ENCODE peak calls at places on chromosomes 16 and 17, in four cellular contexts. K is iPS-NIHi11; V is CD4-positive, alpha-beta memory T cell; J is ovary. S is an unnamed sample.

GRCh38 chr17:8468109-8468508 is 32.4 kb downstream of the NDEL1 start:
- DNase-seq in V (no peak), J (no peak), K (no peak), S (no peak)

GRCh38 chr16:20383106-20384029 is 21.2 kb downstream of the PDILT start:
- DNase-seq in J (peak; percentile 38), V (no peak), K (peak; percentile 81), S (peak; percentile 13)

GRCh38 chr17:7014261-7014994 is 2.0 kb downstream of the RNASEK start:
- DNase-seq in V (peak; percentile 99), K (peak; percentile 94), J (peak; percentile 98), S (peak; percentile 98)

GRCh38 chr16:5502944-5503343 is 405.3 kb upstream of the EEF2KMT start:
- DNase-seq in K (no peak), V (no peak), J (no peak), S (no peak)

GRCh38 chr17:39650121-39650579 is 13.2 kb downstream of the STARD3 start:
- DNase-seq in K (no peak), V (no peak), J (no peak), S (no peak)

GRCh38 chr16:82892327-82892726 is 265.6 kb downstream of the CDH13 start:
- DNase-seq in J (no peak), K (no peak), V (no peak), S (no peak)

GRCh38 chr17:57612202-57613071 is 132.7 kb downstream of the CCDC182 start:
- DNase-seq in K (peak; percentile 73), J (no peak), V (peak; percentile 74), S (peak; percentile 60)

GRCh38 chr17:5399767-5400166 is 19.7 kb downstream of the NUP88 start:
- DNase-seq in K (no peak), V (no peak), J (no peak), S (no peak)

GRCh38 chr17:80827646-80828643 is 163.7 kb upstream of the CHMP6 start:
- DNase-seq in J (no peak), K (peak; percentile 59), V (peak; percentile 19), S (no peak)

GRCh38 chr17:60623415-60623814 is 23.4 kb downstream of the PPM1D start:
- DNase-seq in J (no peak), V (no peak), K (no peak), S (no peak)

GRCh38 chr17:64984776-64985521 is 65.7 kb upstream of the LRRC37A3 start:
- DNase-seq in V (peak; percentile 94), K (no peak), J (no peak), S (peak; percentile 81)

GRCh38 chr17:55168970-55169687 is 95.6 kb upstream of the HLF start:
- DNase-seq in J (no peak), V (no peak), K (no peak), S (no peak)

GRCh38 chr17:61561354-61561753 is 29.7 kb downstream of the NACA2 start:
- DNase-seq in V (no peak), J (no peak), K (no peak), S (no peak)

GRCh38 chr16:67235816-67236547 is 9.1 kb downstream of the TMEM208 start:
- DNase-seq in K (no peak), V (peak; percentile 90), J (no peak), S (peak; percentile 81)

GRCh38 chr16:50215680-50216079 is 50.7 kb upstream of the ADCY7 start:
- DNase-seq in K (no peak), V (no peak), J (no peak), S (no peak)

GRCh38 chr17:6555331-6556120 is 829 bp downstream of the PITPNM3 start:
- DNase-seq in V (no peak), K (peak; percentile 64), J (peak; percentile 51), S (no peak)

GRCh38 chr16:69396187-69397061 is 10.6 kb upstream of the TERF2 start:
- DNase-seq in J (peak; percentile 68), V (peak; percentile 76), K (peak; percentile 66), S (peak; percentile 58)

GRCh38 chr16:14240216-14240843 is 169.2 kb downstream of the MRTFB start:
- DNase-seq in K (no peak), V (no peak), J (peak; percentile 42), S (no peak)

GRCh38 chr17:75118307-75118706 is 8.5 kb downstream of the ARMC7 start:
- DNase-seq in V (no peak), J (no peak), K (no peak), S (no peak)

GRCh38 chr16:31474173-31474714 is 2.3 kb downstream of the TGFB1I1 start:
- DNase-seq in J (no peak), K (no peak), V (no peak), S (no peak)

GRCh38 chr17:60519795-60520194 is 6.2 kb downstream of the APPBP2 start:
- DNase-seq in K (no peak), V (no peak), J (no peak), S (no peak)

GRCh38 chr17:29590261-29590978 is 972 bp upstream of the GIT1 start:
- DNase-seq in V (no peak), J (peak; percentile 28), K (no peak), S (no peak)

GRCh38 chr17:8254881-8255280 is 5.8 kb downstream of the PFAS start:
- DNase-seq in V (no peak), J (no peak), K (no peak), S (no peak)

GRCh38 chr16:85750827-85751641 is at the start of gene C16orf74:
- DNase-seq in J (peak; percentile 31), V (no peak), K (peak; percentile 87), S (no peak)

GRCh38 chr16:75121949-75122568 is 5.5 kb upstream of the LDHD start:
- DNase-seq in V (no peak), K (no peak), J (no peak), S (no peak)

GRCh38 chr17:64492481-64493109 is 4.3 kb downstream of the POLG2 start:
- DNase-seq in K (no peak), J (no peak), V (peak; percentile 60), S (peak; percentile 51)

GRCh38 chr17:3773511-3773910 is 27.5 kb downstream of the ITGAE start:
- DNase-seq in K (no peak), J (no peak), V (no peak), S (no peak)

GRCh38 chr16:15897834-15898254 is 9.4 kb upstream of the CEP20 start:
- DNase-seq in J (no peak), V (no peak), K (no peak), S (no peak)

GRCh38 chr17:82449136-82449882 is 1.2 kb downstream of the CYBC1 start:
- DNase-seq in V (peak; percentile 93), J (no peak), K (peak; percentile 49), S (peak; percentile 79)

GRCh38 chr17:21089145-21089544 is 37.6 kb upstream of the DHRS7B start:
- DNase-seq in V (no peak), K (no peak), J (no peak), S (no peak)

GRCh38 chr16:87581867-87582220 is 20.5 kb upstream of the JPH3 start:
- DNase-seq in V (no peak), K (peak; percentile 31), J (peak; percentile 94), S (no peak)

GRCh38 chr17:4307179-4307930 is 43.6 kb upstream of the ANKFY1 start:
- DNase-seq in K (peak; percentile 29), J (no peak), V (no peak), S (no peak)

GRCh38 chr16:84986102-84986501 is 25.2 kb downstream of the ZDHHC7 start:
- DNase-seq in V (no peak), K (no peak), J (no peak), S (no peak)

GRCh38 chr17:20010099-20010863 is 1.1 kb downstream of the SPECC1 start:
- DNase-seq in J (peak; percentile 51), K (peak; percentile 26), V (peak; percentile 41), S (peak; percentile 6)

GRCh38 chr17:29956225-29956624 is 14.8 kb downstream of the EFCAB5 start:
- DNase-seq in J (no peak), K (no peak), V (no peak), S (no peak)

S was measured in central memory CD4-positive, alpha-beta T cell.